ENCODE peak calls at places on chromosomes 12 and 14, in seven cellular contexts. H is suprapubic skin; D is heart left ventricle; P is lung; N is CD4-positive, CD25-positive, alpha-beta regulatory T cell; Z is breast epithelium; R is WERI-Rb-1. I is an unnamed sample.

GRCh38 chr12:78359530-78359929 is 505.0 kb upstream of the SYT1 start:
- DNase-seq in Z (no peak), H (no peak), R (no peak), D (no peak), P (no peak), N (no peak), I (no peak)

GRCh38 chr12:131943389-131943788 is 6.4 kb upstream of the EP400 start:
- DNase-seq in P (no peak), D (no peak), Z (no peak), H (peak; percentile 47), N (no peak), R (no peak), I (no peak)

GRCh38 chr12:42985506-42985905 is 396.0 kb upstream of the PRICKLE1 start:
- DNase-seq in N (no peak), H (no peak), Z (no peak), R (peak; percentile 16), D (no peak), P (no peak), I (no peak)

GRCh38 chr14:85414142-85414541 is 115.8 kb upstream of the FLRT2 start:
- DNase-seq in H (no peak), R (no peak), N (no peak), D (no peak), Z (no peak), P (no peak), I (no peak)

GRCh38 chr12:132748319-132748718 is 13.3 kb downstream of the ANKLE2 start:
- DNase-seq in N (no peak), Z (no peak), H (no peak), R (no peak), D (no peak), P (no peak), I (no peak)

GRCh38 chr12:75471928-75472865 is 8.4 kb upstream of the GLIPR1 start:
- DNase-seq in H (no peak), Z (no peak), R (no peak), D (no peak), N (no peak), P (no peak), I (no peak)

GRCh38 chr12:11719678-11720099 is 70.2 kb downstream of the ETV6 start:
- DNase-seq in H (no peak), P (peak; percentile 50), Z (peak; percentile 71), D (peak; percentile 80), R (no peak), N (no peak), I (no peak)

GRCh38 chr12:7588703-7589329 is 76.9 kb downstream of the APOBEC1 start:
- DNase-seq in H (no peak), R (peak; percentile 54), Z (no peak), P (peak; percentile 45), N (peak; percentile 29), D (no peak), I (peak; percentile 70)

GRCh38 chr12:1474567-1475153 is 119.7 kb downstream of the FBXL14 start:
- DNase-seq in N (no peak), P (no peak), R (no peak), D (no peak), H (no peak), Z (no peak), I (no peak)

GRCh38 chr14:74945261-74945851 is 10.0 kb downstream of the PGF start:
- DNase-seq in R (peak; percentile 70), P (no peak), D (no peak), H (no peak), Z (no peak), N (no peak), I (peak; percentile 62)

GRCh38 chr12:93319523-93320045 is 58.1 kb upstream of the NUDT4 start:
- DNase-seq in R (no peak), P (no peak), H (no peak), N (no peak), Z (no peak), D (no peak), I (no peak)

GRCh38 chr12:87120440-87120839 is 864.2 kb upstream of the MGAT4C start:
- DNase-seq in Z (no peak), P (no peak), R (no peak), H (no peak), D (no peak), N (no peak), I (no peak)

GRCh38 chr14:70094631-70095030 is 94.1 kb downstream of the SLC8A3 start:
- DNase-seq in Z (no peak), R (no peak), P (no peak), H (no peak), D (no peak), N (no peak), I (no peak)

GRCh38 chr14:97387252-97387882 is 590.2 kb downstream of the VRK1 start:
- DNase-seq in R (no peak), N (no peak), P (no peak), Z (no peak), D (no peak), H (no peak), I (no peak)
- H3K4me3 ChIP-seq in R (no peak overlapping the region), N (no peak overlapping the region), P (no peak overlapping the region), Z (no peak overlapping the region), D (no peak overlapping the region), H (no peak overlapping the region), I (no peak overlapping the region)

DNA sequence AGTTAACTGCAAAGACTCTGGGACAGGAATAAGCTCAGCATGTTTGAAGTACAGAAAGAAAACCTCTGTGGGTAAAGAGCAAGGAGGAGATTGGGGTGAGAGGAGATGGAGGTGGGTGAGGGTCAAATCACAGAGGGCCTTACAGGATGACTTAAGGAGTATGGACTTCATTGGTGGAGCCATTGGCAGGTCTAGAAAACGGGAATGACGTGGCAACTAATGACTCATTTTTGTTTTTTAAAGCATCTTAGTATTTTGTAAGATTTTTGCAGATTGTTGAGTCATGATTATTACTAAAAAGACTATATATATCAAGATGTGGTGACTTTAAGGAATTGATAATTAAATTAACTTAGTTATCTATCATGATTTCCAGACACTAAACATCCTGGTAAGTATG is 18.5 kb downstream of the UTP20 start:
- DNase-seq in D (no peak), N (no peak), Z (no peak), R (no peak), H (no peak), P (no peak), I (no peak)
- H3K4me3 ChIP-seq in D (no peak overlapping the region), N (no peak overlapping the region), Z (peak overlapping the region; percentile 19), R (no peak overlapping the region), H (no peak overlapping the region), P (no peak overlapping the region), I (no peak overlapping the region)

DNA sequence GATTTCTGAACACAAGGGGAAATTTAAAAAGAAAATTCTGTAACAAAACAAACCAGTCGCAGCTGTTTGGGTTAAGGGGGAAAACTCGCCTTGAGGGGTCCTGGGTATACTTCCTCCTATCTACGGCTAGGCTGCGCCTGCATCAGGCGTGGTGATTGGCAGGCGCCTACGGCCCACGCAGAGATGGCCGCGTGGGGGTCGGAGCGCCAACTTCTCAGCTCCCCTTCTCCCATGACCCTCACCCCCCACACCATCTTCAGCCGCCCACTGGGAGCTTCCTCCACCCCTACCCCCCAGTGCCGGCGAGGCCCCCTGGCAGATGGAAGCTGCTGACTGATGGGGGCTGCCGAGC is 12.2 kb downstream of the SIX1 start:
- DNase-seq in R (no peak), N (no peak), Z (no peak), P (no peak), H (no peak), D (no peak), I (no peak)
- H3K4me3 ChIP-seq in R (no peak overlapping the region), N (no peak overlapping the region), Z (no peak overlapping the region), P (no peak overlapping the region), H (no peak overlapping the region), D (no peak overlapping the region), I (no peak overlapping the region)

GRCh38 chr12:53937099-53937498 is 1.5 kb upstream of the HOXC13 start:
- DNase-seq in N (no peak), H (no peak), R (no peak), Z (no peak), P (no peak), D (no peak), I (no peak)

GRCh38 chr12:53937596-53938275 is 895 bp upstream of the HOXC13 start:
- DNase-seq in H (no peak), N (no peak), Z (no peak), D (no peak), P (no peak), R (no peak), I (no peak)

GRCh38 chr12:53940448-53941014 is 1.9 kb downstream of the HOXC13 start:
- DNase-seq in Z (no peak), N (no peak), D (no peak), H (no peak), P (no peak), R (no peak), I (no peak)

GRCh38 chr12:53939141-53940108 is 794 bp downstream of the HOXC13 start:
- DNase-seq in Z (peak; percentile 71), P (no peak), D (no peak), N (no peak), R (no peak), H (peak; percentile 82), I (peak; percentile 39)

DNA sequence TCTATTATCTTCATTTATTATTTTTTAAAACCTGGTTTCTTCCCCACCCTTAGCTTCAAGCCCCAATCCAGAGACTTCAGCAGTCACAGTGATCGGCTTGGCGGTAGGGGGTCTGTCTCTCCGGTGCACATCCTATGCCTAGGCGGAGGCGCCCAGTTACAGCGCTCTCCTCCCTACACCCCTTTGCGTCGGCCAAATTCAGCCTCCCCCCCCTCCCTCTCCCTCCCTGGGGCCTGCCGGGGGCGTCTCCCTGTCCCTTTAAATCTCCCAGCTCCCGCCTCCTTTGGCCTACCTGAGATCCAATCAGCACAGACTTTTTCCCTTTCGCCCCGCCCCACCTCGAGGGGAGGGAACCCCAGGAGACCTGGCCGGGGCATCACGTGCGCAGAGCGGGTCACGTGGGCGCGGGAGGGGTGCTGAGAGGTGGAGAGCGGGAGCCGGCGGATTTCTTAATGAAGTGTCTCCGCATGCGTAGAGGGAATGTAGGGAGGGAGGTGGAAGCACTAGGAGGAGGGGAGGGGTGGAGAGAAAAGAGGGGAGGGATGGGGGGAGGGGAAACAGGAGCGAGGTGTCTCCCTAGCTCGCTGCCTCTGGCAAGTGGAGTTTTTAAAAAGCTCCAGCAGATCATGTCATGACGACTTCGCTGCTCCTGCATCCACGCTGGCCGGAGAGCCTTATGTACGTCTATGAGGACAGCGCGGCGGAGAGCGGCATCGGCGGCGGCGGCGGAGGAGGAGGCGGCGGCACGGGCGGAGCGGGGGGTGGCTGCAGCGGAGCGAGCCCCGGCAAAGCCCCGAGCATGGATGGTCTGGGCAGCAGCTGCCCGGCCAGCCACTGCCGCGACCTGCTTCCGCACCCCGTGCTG is at the start of gene HOXC13:
- DNase-seq in N (no peak), H (peak; percentile 93), D (no peak), Z (peak; percentile 98), P (no peak), R (peak; percentile 99), I (peak; percentile 89)
- H3K4me3 ChIP-seq in N (no peak within 1 kb of the TSS), H (peak within 1 kb of the TSS; percentile 57), D (no peak within 1 kb of the TSS), Z (peak within 1 kb of the TSS; percentile 65), P (no peak within 1 kb of the TSS), R (peak within 1 kb of the TSS; percentile 43), I (no peak within 1 kb of the TSS)

GRCh38 chr12:80107221-80107620 is 7.9 kb downstream of the OTOGL start:
- DNase-seq in Z (no peak), N (no peak), H (no peak), R (no peak), P (no peak), D (no peak), I (no peak)
- H3K4me3 ChIP-seq in Z (no peak overlapping the region), N (no peak overlapping the region), H (no peak overlapping the region), R (no peak overlapping the region), P (no peak overlapping the region), D (no peak overlapping the region), I (no peak overlapping the region)

GRCh38 chr12:89943461-89943860 is 234.8 kb upstream of the ATP2B1 start:
- DNase-seq in R (no peak), Z (no peak), D (no peak), N (no peak), P (no peak), H (no peak), I (no peak)
- H3K4me3 ChIP-seq in R (no peak overlapping the region), Z (no peak overlapping the region), D (no peak overlapping the region), N (no peak overlapping the region), P (no peak overlapping the region), H (no peak overlapping the region), I (no peak overlapping the region)

GRCh38 chr14:68349900-68350323 is 443.0 kb downstream of the ZFP36L1 start:
- DNase-seq in R (no peak), P (no peak), H (no peak), Z (no peak), D (no peak), N (no peak), I (peak; percentile 24)
- H3K4me3 ChIP-seq in R (no peak overlapping the region), P (no peak overlapping the region), H (no peak overlapping the region), Z (no peak overlapping the region), D (no peak overlapping the region), N (no peak overlapping the region), I (no peak overlapping the region)